ENCODE peak calls at places on chromosomes 5 and 9, in seven cellular contexts. One of them, this sample, is unnamed.

GRCh38 chr5:138385660-138386059 is 33.2 kb downstream of the KDM3B start:
- DNase-seq in psoas muscle: no peak
- DNase-seq in tibial artery: no peak
- DNase-seq in hepatocyte: no peak
- DNase-seq in A549: no peak
- DNase-seq in lung: no peak
- DNase-seq in aorta: no peak
- DNase-seq in this sample: no peak

GRCh38 chr9:1231998-1232919 is 182.1 kb downstream of the DMRT2 start:
- DNase-seq in psoas muscle: peak; percentile 69
- DNase-seq in tibial artery: peak; percentile 76
- DNase-seq in hepatocyte: no peak
- DNase-seq in A549: peak; percentile 66
- DNase-seq in lung: peak; percentile 75
- DNase-seq in aorta: no peak
- DNase-seq in this sample: peak; percentile 23

GRCh38 chr9:20625003-20625349 is 2.7 kb upstream of the MLLT3 start:
- DNase-seq in psoas muscle: no peak
- DNase-seq in tibial artery: no peak
- DNase-seq in hepatocyte: no peak
- DNase-seq in A549: no peak
- DNase-seq in lung: no peak
- DNase-seq in aorta: no peak
- DNase-seq in this sample: no peak

GRCh38 chr9:29437515-29437914 is 1864.2 kb upstream of the C9orf72 start:
- DNase-seq in psoas muscle: no peak
- DNase-seq in tibial artery: no peak
- DNase-seq in hepatocyte: no peak
- DNase-seq in A549: no peak
- DNase-seq in lung: no peak
- DNase-seq in aorta: no peak
- DNase-seq in this sample: no peak

GRCh38 chr5:174190073-174190675 is 144.7 kb downstream of the NSG2 start:
- DNase-seq in psoas muscle: no peak
- DNase-seq in tibial artery: no peak
- DNase-seq in hepatocyte: no peak
- DNase-seq in A549: no peak
- DNase-seq in lung: no peak
- DNase-seq in aorta: no peak
- DNase-seq in this sample: no peak

GRCh38 chr5:83464261-83464660 is 7.3 kb upstream of the VCAN start:
- DNase-seq in psoas muscle: no peak
- DNase-seq in tibial artery: no peak
- DNase-seq in hepatocyte: no peak
- DNase-seq in A549: no peak
- DNase-seq in lung: no peak
- DNase-seq in aorta: no peak
- DNase-seq in this sample: no peak

GRCh38 chr5:134184155-134185135 is 7.7 kb upstream of the SKP1 start:
- DNase-seq in psoas muscle: peak; percentile 64
- DNase-seq in tibial artery: peak; percentile 81
- DNase-seq in hepatocyte: peak; percentile 80
- DNase-seq in A549: peak; percentile 73
- DNase-seq in lung: peak; percentile 72
- DNase-seq in aorta: peak; percentile 84
- DNase-seq in this sample: peak; percentile 73

GRCh38 chr5:157912621-157913325 is 53.8 kb upstream of the CLINT1 start:
- DNase-seq in psoas muscle: no peak
- DNase-seq in tibial artery: no peak
- DNase-seq in hepatocyte: peak; percentile 51
- DNase-seq in A549: no peak
- DNase-seq in lung: peak; percentile 59
- DNase-seq in aorta: no peak
- DNase-seq in this sample: no peak

GRCh38 chr5:35438786-35439185 is 178.9 kb upstream of the SPEF2 start:
- DNase-seq in psoas muscle: no peak
- DNase-seq in tibial artery: no peak
- DNase-seq in hepatocyte: no peak
- DNase-seq in A549: no peak
- DNase-seq in lung: no peak
- DNase-seq in aorta: no peak
- DNase-seq in this sample: no peak

GRCh38 chr9:124394167-124394566 is 21.1 kb downstream of the PSMB7 start:
- DNase-seq in psoas muscle: no peak
- DNase-seq in tibial artery: no peak
- DNase-seq in hepatocyte: no peak
- DNase-seq in A549: no peak
- DNase-seq in lung: no peak
- DNase-seq in aorta: no peak
- DNase-seq in this sample: no peak

GRCh38 chr5:36200513-36200912 is 41.2 kb downstream of the NADK2 start:
- DNase-seq in psoas muscle: no peak
- DNase-seq in tibial artery: no peak
- DNase-seq in hepatocyte: no peak
- DNase-seq in A549: no peak
- DNase-seq in lung: no peak
- DNase-seq in aorta: no peak
- DNase-seq in this sample: no peak

GRCh38 chr5:7372399-7372798 is 23.5 kb upstream of the ADCY2 start:
- DNase-seq in psoas muscle: no peak
- DNase-seq in tibial artery: no peak
- DNase-seq in hepatocyte: peak; percentile 58
- DNase-seq in A549: no peak
- DNase-seq in lung: no peak
- DNase-seq in aorta: peak; percentile 79
- DNase-seq in this sample: no peak

GRCh38 chr9:69758001-69758730 is 1.6 kb downstream of the PTAR1 start:
- DNase-seq in psoas muscle: no peak
- DNase-seq in tibial artery: no peak
- DNase-seq in hepatocyte: no peak
- DNase-seq in A549: no peak
- DNase-seq in lung: no peak
- DNase-seq in aorta: no peak
- DNase-seq in this sample: no peak

GRCh38 chr5:60333103-60333502 is 366.9 kb downstream of the DEPDC1B start:
- DNase-seq in psoas muscle: no peak
- DNase-seq in tibial artery: no peak
- DNase-seq in hepatocyte: no peak
- DNase-seq in A549: no peak
- DNase-seq in lung: no peak
- DNase-seq in aorta: no peak
- DNase-seq in this sample: no peak

GRCh38 chr5:68395844-68396523 is 180.4 kb downstream of the PIK3R1 start:
- DNase-seq in psoas muscle: no peak
- DNase-seq in tibial artery: no peak
- DNase-seq in hepatocyte: peak; percentile 56
- DNase-seq in A549: peak; percentile 20
- DNase-seq in lung: no peak
- DNase-seq in aorta: no peak
- DNase-seq in this sample: no peak

GRCh38 chr9:109451311-109452025 is 46.6 kb downstream of the PTPN3 start:
- DNase-seq in psoas muscle: no peak
- DNase-seq in tibial artery: no peak
- DNase-seq in hepatocyte: no peak
- DNase-seq in A549: no peak
- DNase-seq in lung: no peak
- DNase-seq in aorta: no peak
- DNase-seq in this sample: no peak

GRCh38 chr9:37239921-37240320 is 119.5 kb downstream of the ZCCHC7 start:
- DNase-seq in psoas muscle: no peak
- DNase-seq in tibial artery: no peak
- DNase-seq in hepatocyte: no peak
- DNase-seq in A549: no peak
- DNase-seq in lung: no peak
- DNase-seq in aorta: no peak
- DNase-seq in this sample: no peak
- H3K4me1 ChIP-seq in psoas muscle: peaks cover 6% of the 10 kb centered on the region
- H3K4me1 ChIP-seq in tibial artery: no peaks in the 10 kb centered on the region
- H3K4me1 ChIP-seq in hepatocyte: no peaks in the 10 kb centered on the region
- H3K4me1 ChIP-seq in A549: peaks cover 9% of the 10 kb centered on the region
- H3K4me1 ChIP-seq in lung: peaks cover 2% of the 10 kb centered on the region
- H3K4me1 ChIP-seq in aorta: no peaks in the 10 kb centered on the region
- H3K4me1 ChIP-seq in this sample: no peaks in the 10 kb centered on the region

GRCh38 chr5:178525906-178526732 is 64.1 kb downstream of the COL23A1 start:
- DNase-seq in psoas muscle: no peak
- DNase-seq in tibial artery: peak; percentile 39
- DNase-seq in hepatocyte: no peak
- DNase-seq in A549: no peak
- DNase-seq in lung: no peak
- DNase-seq in aorta: no peak
- DNase-seq in this sample: no peak
- H3K4me3 ChIP-seq in psoas muscle: no peak overlapping the region
- H3K4me3 ChIP-seq in tibial artery: no peak overlapping the region
- H3K4me3 ChIP-seq in hepatocyte: no peak overlapping the region
- H3K4me3 ChIP-seq in A549: no peak overlapping the region
- H3K4me3 ChIP-seq in lung: no peak overlapping the region
- H3K4me3 ChIP-seq in aorta: no peak overlapping the region
- H3K4me3 ChIP-seq in this sample: no peak overlapping the region

GRCh38 chr5:152953788-152954483 is 536.5 kb upstream of the GRIA1 start:
- DNase-seq in psoas muscle: no peak
- DNase-seq in tibial artery: no peak
- DNase-seq in hepatocyte: no peak
- DNase-seq in A549: no peak
- DNase-seq in lung: no peak
- DNase-seq in aorta: no peak
- DNase-seq in this sample: no peak
- H3K9me3 ChIP-seq in psoas muscle: no peaks in the 10 kb centered on the region
- H3K9me3 ChIP-seq in tibial artery: no peaks in the 10 kb centered on the region
- H3K9me3 ChIP-seq in hepatocyte: no peaks in the 10 kb centered on the region
- H3K9me3 ChIP-seq in A549: no peaks in the 10 kb centered on the region
- H3K9me3 ChIP-seq in lung: no peaks in the 10 kb centered on the region
- H3K9me3 ChIP-seq in aorta: no peaks in the 10 kb centered on the region
- H3K9me3 ChIP-seq in this sample: no peaks in the 10 kb centered on the region

GRCh38 chr5:111735829-111736228 is 21.2 kb downstream of the NREP start:
- DNase-seq in psoas muscle: peak; percentile 77
- DNase-seq in tibial artery: no peak
- DNase-seq in hepatocyte: peak; percentile 50
- DNase-seq in A549: peak; percentile 20
- DNase-seq in lung: peak; percentile 45
- DNase-seq in aorta: no peak
- DNase-seq in this sample: peak; percentile 68
- H3K4me1 ChIP-seq in psoas muscle: peaks cover 62% of the 10 kb centered on the region
- H3K4me1 ChIP-seq in tibial artery: peaks cover 21% of the 10 kb centered on the region
- H3K4me1 ChIP-seq in hepatocyte: peaks cover 35% of the 10 kb centered on the region
- H3K4me1 ChIP-seq in A549: peaks cover 8% of the 10 kb centered on the region
- H3K4me1 ChIP-seq in lung: peaks cover 25% of the 10 kb centered on the region
- H3K4me1 ChIP-seq in aorta: no peaks in the 10 kb centered on the region
- H3K4me1 ChIP-seq in this sample: peaks cover 4% of the 10 kb centered on the region

GRCh38 chr5:135384898-135385297 is 14.1 kb downstream of the MACROH2A1 start:
- DNase-seq in psoas muscle: no peak
- DNase-seq in tibial artery: no peak
- DNase-seq in hepatocyte: no peak
- DNase-seq in A549: no peak
- DNase-seq in lung: no peak
- DNase-seq in aorta: no peak
- DNase-seq in this sample: no peak
- H3K4me3 ChIP-seq in psoas muscle: no peak overlapping the region
- H3K4me3 ChIP-seq in tibial artery: no peak overlapping the region
- H3K4me3 ChIP-seq in hepatocyte: no peak overlapping the region
- H3K4me3 ChIP-seq in A549: no peak overlapping the region
- H3K4me3 ChIP-seq in lung: no peak overlapping the region
- H3K4me3 ChIP-seq in aorta: no peak overlapping the region
- H3K4me3 ChIP-seq in this sample: no peak overlapping the region

DNA sequence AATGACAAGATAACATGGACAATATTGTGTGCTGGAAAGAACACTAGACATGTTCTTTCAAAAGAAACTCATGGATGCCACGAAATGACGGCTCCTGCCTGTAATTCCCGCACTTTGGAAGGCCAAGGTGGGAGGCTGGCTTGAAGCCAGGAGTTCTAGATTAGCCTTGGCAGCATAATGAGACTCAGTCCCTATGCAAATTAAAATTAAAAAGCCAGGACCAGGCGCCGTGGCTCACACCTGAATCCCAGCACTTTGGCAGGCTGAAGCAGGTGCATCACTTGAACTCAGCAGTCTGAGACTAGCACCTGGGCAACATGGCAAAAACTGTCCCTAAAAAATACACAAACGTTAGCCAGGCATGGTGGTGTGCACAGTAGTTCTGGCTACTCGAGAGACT is 814.2 kb downstream of the BRINP1 start:
- DNase-seq in psoas muscle: no peak
- DNase-seq in tibial artery: no peak
- DNase-seq in hepatocyte: no peak
- DNase-seq in A549: no peak
- DNase-seq in lung: no peak
- DNase-seq in aorta: no peak
- DNase-seq in this sample: no peak
- H3K9me3 ChIP-seq in psoas muscle: no peaks in the 10 kb centered on the region
- H3K9me3 ChIP-seq in tibial artery: no peaks in the 10 kb centered on the region
- H3K9me3 ChIP-seq in hepatocyte: no peaks in the 10 kb centered on the region
- H3K9me3 ChIP-seq in A549: no peaks in the 10 kb centered on the region
- H3K9me3 ChIP-seq in lung: no peaks in the 10 kb centered on the region
- H3K9me3 ChIP-seq in aorta: no peaks in the 10 kb centered on the region
- H3K9me3 ChIP-seq in this sample: no peaks in the 10 kb centered on the region

DNA sequence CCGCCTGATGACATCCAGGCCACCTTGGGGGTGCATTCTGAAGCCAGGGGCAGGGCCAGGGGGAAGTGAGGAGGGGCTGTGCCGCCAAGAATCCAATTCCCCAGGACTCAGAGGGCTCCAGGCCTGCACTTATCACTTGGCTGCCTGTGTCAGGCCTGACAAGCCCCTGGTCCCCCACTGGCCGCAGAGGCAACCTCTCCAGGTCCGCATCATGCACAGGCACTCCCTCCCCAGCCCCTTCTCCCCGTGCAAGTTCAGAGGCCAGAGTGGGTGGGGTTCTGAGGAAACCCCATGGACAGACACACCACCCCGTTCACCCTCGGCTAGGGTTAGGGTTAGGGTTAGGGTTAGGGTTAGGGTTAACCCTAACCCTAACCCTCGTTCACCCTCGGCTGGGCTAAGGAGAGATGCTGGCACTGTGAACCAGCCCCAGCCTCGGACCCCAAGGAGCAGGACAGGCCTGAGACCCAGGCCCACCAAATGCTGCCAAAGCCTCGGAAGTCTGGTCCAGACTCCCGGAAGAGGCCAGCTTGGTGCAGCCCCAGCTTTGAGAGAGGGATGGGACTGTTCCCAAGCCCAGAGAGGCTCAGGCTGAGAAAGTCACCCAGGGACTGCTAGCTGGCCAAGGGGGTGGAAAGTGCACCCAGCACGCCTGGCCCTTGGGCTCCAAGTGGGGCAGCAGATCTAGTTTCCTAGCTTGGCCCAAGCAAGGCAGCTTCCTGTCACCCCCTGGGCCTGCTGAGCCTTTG is 4.9 kb downstream of the LCN2 start:
- DNase-seq in psoas muscle: no peak
- DNase-seq in tibial artery: no peak
- DNase-seq in hepatocyte: no peak
- DNase-seq in A549: no peak
- DNase-seq in lung: no peak
- DNase-seq in aorta: peak; percentile 68
- DNase-seq in this sample: no peak
- H3K4me1 ChIP-seq in psoas muscle: peaks cover 2% of the 10 kb centered on the region
- H3K4me1 ChIP-seq in tibial artery: peaks cover 4% of the 10 kb centered on the region
- H3K4me1 ChIP-seq in hepatocyte: peaks cover 5% of the 10 kb centered on the region
- H3K4me1 ChIP-seq in A549: peaks cover 20% of the 10 kb centered on the region
- H3K4me1 ChIP-seq in lung: no peaks in the 10 kb centered on the region
- H3K4me1 ChIP-seq in aorta: no peaks in the 10 kb centered on the region
- H3K4me1 ChIP-seq in this sample: no peaks in the 10 kb centered on the region

GRCh38 chr5:172766287-172767104 is 4.5 kb downstream of the DUSP1 start:
- DNase-seq in psoas muscle: peak; percentile 83
- DNase-seq in tibial artery: peak; percentile 98
- DNase-seq in hepatocyte: peak; percentile 71
- DNase-seq in A549: peak; percentile 89
- DNase-seq in lung: peak; percentile 66
- DNase-seq in aorta: peak; percentile 94
- DNase-seq in this sample: peak; percentile 78
- H3K4me3 ChIP-seq in psoas muscle: peak overlapping the region; percentile 79
- H3K4me3 ChIP-seq in tibial artery: peak overlapping the region; percentile 78
- H3K4me3 ChIP-seq in hepatocyte: no peak overlapping the region
- H3K4me3 ChIP-seq in A549: peak overlapping the region; percentile 75
- H3K4me3 ChIP-seq in lung: peak overlapping the region; percentile 7
- H3K4me3 ChIP-seq in aorta: peak overlapping the region; percentile 78
- H3K4me3 ChIP-seq in this sample: peak overlapping the region; percentile 82

This sample was measured in ovary.